ENCODE peak calls at places on chromosomes 7 and 10, in ten cellular contexts. One of them, this sample, is unnamed.

GRCh38 chr10:121579656-121580055 is 18.6 kb downstream of the FGFR2 start:
- DNase-seq in AG08395: no peak
- DNase-seq in fibroblast of pulmonary artery: no peak
- DNase-seq in activated CD8-positive, alpha-beta memory T cell treated with anti-CD3 and anti-CD28 coated beads, Interleukin-2, amount 50 U/mL, for 4 hours: no peak
- DNase-seq in T-helper 2 cell: no peak
- DNase-seq in adipocyte: no peak
- DNase-seq in glomerular endothelial cell: no peak
- DNase-seq in foreskin fibroblast: no peak
- DNase-seq in RCC 7860: no peak
- DNase-seq in activated T-cell treated with anti-CD3 and anti-CD28 coated beads, Interleukin-2, amount 50 U/mL, for 72 hours: no peak
- DNase-seq in this sample: no peak

GRCh38 chr10:102342958-102343357 is 52.5 kb upstream of the NFKB2 start:
- DNase-seq in T-helper 2 cell: no peak
- DNase-seq in fibroblast of pulmonary artery: peak; percentile 78
- DNase-seq in AG08395: peak; percentile 70
- DNase-seq in RCC 7860: peak; percentile 79
- DNase-seq in glomerular endothelial cell: peak; percentile 42
- DNase-seq in activated T-cell treated with anti-CD3 and anti-CD28 coated beads, Interleukin-2, amount 50 U/mL, for 72 hours: no peak
- DNase-seq in foreskin fibroblast: peak; percentile 68
- DNase-seq in adipocyte: peak; percentile 56
- DNase-seq in activated CD8-positive, alpha-beta memory T cell treated with anti-CD3 and anti-CD28 coated beads, Interleukin-2, amount 50 U/mL, for 4 hours: no peak
- DNase-seq in this sample: no peak

GRCh38 chr10:28274475-28274874 is 28.4 kb downstream of the MPP7 start:
- DNase-seq in glomerular endothelial cell: no peak
- DNase-seq in activated T-cell treated with anti-CD3 and anti-CD28 coated beads, Interleukin-2, amount 50 U/mL, for 72 hours: no peak
- DNase-seq in AG08395: no peak
- DNase-seq in T-helper 2 cell: no peak
- DNase-seq in foreskin fibroblast: no peak
- DNase-seq in fibroblast of pulmonary artery: no peak
- DNase-seq in RCC 7860: no peak
- DNase-seq in activated CD8-positive, alpha-beta memory T cell treated with anti-CD3 and anti-CD28 coated beads, Interleukin-2, amount 50 U/mL, for 4 hours: no peak
- DNase-seq in adipocyte: no peak
- DNase-seq in this sample: no peak

GRCh38 chr7:151864081-151864480 is 12.8 kb downstream of the PRKAG2 start:
- DNase-seq in foreskin fibroblast: no peak
- DNase-seq in T-helper 2 cell: no peak
- DNase-seq in AG08395: no peak
- DNase-seq in glomerular endothelial cell: no peak
- DNase-seq in activated T-cell treated with anti-CD3 and anti-CD28 coated beads, Interleukin-2, amount 50 U/mL, for 72 hours: no peak
- DNase-seq in adipocyte: no peak
- DNase-seq in activated CD8-positive, alpha-beta memory T cell treated with anti-CD3 and anti-CD28 coated beads, Interleukin-2, amount 50 U/mL, for 4 hours: no peak
- DNase-seq in fibroblast of pulmonary artery: no peak
- DNase-seq in RCC 7860: no peak
- DNase-seq in this sample: no peak

GRCh38 chr7:66667023-66667728 is 38.5 kb downstream of the KCTD7 start:
- DNase-seq in activated T-cell treated with anti-CD3 and anti-CD28 coated beads, Interleukin-2, amount 50 U/mL, for 72 hours: no peak
- DNase-seq in glomerular endothelial cell: no peak
- DNase-seq in foreskin fibroblast: no peak
- DNase-seq in adipocyte: no peak
- DNase-seq in activated CD8-positive, alpha-beta memory T cell treated with anti-CD3 and anti-CD28 coated beads, Interleukin-2, amount 50 U/mL, for 4 hours: no peak
- DNase-seq in RCC 7860: no peak
- DNase-seq in AG08395: no peak
- DNase-seq in T-helper 2 cell: no peak
- DNase-seq in fibroblast of pulmonary artery: no peak
- DNase-seq in this sample: no peak

GRCh38 chr10:69451209-69451783 is at the start of gene TSPAN15:
- DNase-seq in activated CD8-positive, alpha-beta memory T cell treated with anti-CD3 and anti-CD28 coated beads, Interleukin-2, amount 50 U/mL, for 4 hours: peak; percentile 77
- DNase-seq in activated T-cell treated with anti-CD3 and anti-CD28 coated beads, Interleukin-2, amount 50 U/mL, for 72 hours: peak; percentile 84
- DNase-seq in adipocyte: peak; percentile 81
- DNase-seq in foreskin fibroblast: peak; percentile 40
- DNase-seq in AG08395: peak; percentile 81
- DNase-seq in T-helper 2 cell: peak; percentile 63
- DNase-seq in RCC 7860: no peak
- DNase-seq in glomerular endothelial cell: no peak
- DNase-seq in fibroblast of pulmonary artery: peak; percentile 72
- DNase-seq in this sample: peak; percentile 72

GRCh38 chr10:118868618-118869017 is 113.8 kb upstream of the CACUL1 start:
- DNase-seq in adipocyte: no peak
- DNase-seq in foreskin fibroblast: no peak
- DNase-seq in activated CD8-positive, alpha-beta memory T cell treated with anti-CD3 and anti-CD28 coated beads, Interleukin-2, amount 50 U/mL, for 4 hours: no peak
- DNase-seq in activated T-cell treated with anti-CD3 and anti-CD28 coated beads, Interleukin-2, amount 50 U/mL, for 72 hours: no peak
- DNase-seq in T-helper 2 cell: no peak
- DNase-seq in fibroblast of pulmonary artery: no peak
- DNase-seq in glomerular endothelial cell: no peak
- DNase-seq in AG08395: no peak
- DNase-seq in RCC 7860: no peak
- DNase-seq in this sample: no peak

GRCh38 chr7:107922891-107923290 is 31.9 kb downstream of the DLD start:
- DNase-seq in T-helper 2 cell: no peak
- DNase-seq in fibroblast of pulmonary artery: no peak
- DNase-seq in RCC 7860: no peak
- DNase-seq in activated T-cell treated with anti-CD3 and anti-CD28 coated beads, Interleukin-2, amount 50 U/mL, for 72 hours: no peak
- DNase-seq in foreskin fibroblast: no peak
- DNase-seq in glomerular endothelial cell: no peak
- DNase-seq in AG08395: no peak
- DNase-seq in adipocyte: no peak
- DNase-seq in activated CD8-positive, alpha-beta memory T cell treated with anti-CD3 and anti-CD28 coated beads, Interleukin-2, amount 50 U/mL, for 4 hours: no peak
- DNase-seq in this sample: no peak

GRCh38 chr10:91559170-91559569 is 73.7 kb downstream of the PPP1R3C start:
- DNase-seq in AG08395: no peak
- DNase-seq in T-helper 2 cell: no peak
- DNase-seq in activated CD8-positive, alpha-beta memory T cell treated with anti-CD3 and anti-CD28 coated beads, Interleukin-2, amount 50 U/mL, for 4 hours: no peak
- DNase-seq in glomerular endothelial cell: no peak
- DNase-seq in adipocyte: no peak
- DNase-seq in activated T-cell treated with anti-CD3 and anti-CD28 coated beads, Interleukin-2, amount 50 U/mL, for 72 hours: no peak
- DNase-seq in foreskin fibroblast: no peak
- DNase-seq in RCC 7860: no peak
- DNase-seq in fibroblast of pulmonary artery: no peak
- DNase-seq in this sample: no peak

This sample was measured in tibial nerve.